ENCODE peak calls at places on chromosome 14, in ten cellular contexts. F, C, R, M, T, Q, D, P, V and E are unnamed samples.

GRCh38 chr14:95332641-95333040 is 12.9 kb upstream of the CLMN start:
- DNase-seq in V (no peak), Q (no peak), P (no peak), T (no peak), F (no peak), M (no peak), D (no peak), R (no peak), C (no peak), E (no peak)

GRCh38 chr14:37591311-37591940 is 3.6 kb downstream of the FOXA1 start:
- DNase-seq in Q (no peak), T (no peak), R (no peak), D (no peak), P (no peak), V (peak; percentile 93), F (no peak), C (no peak), M (no peak), E (no peak)

GRCh38 chr14:99270491-99271287 is 1.3 kb downstream of the BCL11B start:
- DNase-seq in V (peak; percentile 73), Q (peak; percentile 29), C (no peak), M (no peak), D (no peak), T (no peak), R (no peak), P (peak; percentile 21), F (no peak), E (no peak)

GRCh38 chr14:56119221-56119967 is 1.2 kb downstream of the PELI2 start:
- DNase-seq in D (peak; percentile 28), T (no peak), R (peak; percentile 50), C (no peak), F (no peak), V (peak; percentile 85), M (peak; percentile 38), Q (no peak), P (peak; percentile 38), E (peak; percentile 93)

GRCh38 chr14:91980157-91980556 is 32.7 kb upstream of the FBLN5 start:
- DNase-seq in T (no peak), Q (peak; percentile 93), C (peak; percentile 81), F (no peak), V (no peak), M (peak; percentile 89), R (no peak), D (no peak), P (no peak), E (no peak)

GRCh38 chr14:104080557-104081492 is 4.7 kb upstream of the ASPG start:
- DNase-seq in R (peak; percentile 11), Q (no peak), V (peak; percentile 57), T (no peak), F (no peak), P (no peak), D (no peak), M (no peak), C (no peak), E (no peak)

GRCh38 chr14:49615776-49616175 is 4.7 kb downstream of the RPL36AL start:
- DNase-seq in R (no peak), T (no peak), V (no peak), Q (peak; percentile 48), P (no peak), M (no peak), C (no peak), F (no peak), D (no peak), E (no peak)

GRCh38 chr14:105508069-105508468 is 17.0 kb downstream of the TEDC1 start:
- DNase-seq in T (no peak), R (no peak), P (no peak), M (no peak), F (no peak), V (no peak), D (no peak), Q (no peak), C (no peak), E (no peak)